ENCODE peak calls at places on chromosomes 4 and X, in four cellular contexts. W, L, N and O are unnamed samples.

GRCh38 chrX:14529288-14529989 is at the start of gene GLRA2:
- DNase-seq in W (no peak), L (no peak), N (peak), O (no peak)

GRCh38 chr4:172287112-172287511 is 473.9 kb downstream of the GALNTL6 start:
- DNase-seq in W (no peak), L (no peak), N (no peak), O (no peak)

GRCh38 chr4:48831532-48832015 is 686 bp downstream of the OCIAD1 start:
- DNase-seq in W (no peak), L (no peak), N (no peak), O (no peak)

GRCh38 chrX:150736478-150736877 is 43.3 kb downstream of the MTMR1 start:
- DNase-seq in W (no peak), L (no peak), N (no peak), O (no peak)

GRCh38 chr4:119300072-119300387 is 21.9 kb downstream of the FABP2 start:
- DNase-seq in W (no peak), L (peak), N (peak), O (no peak)

GRCh38 chr4:2793920-2794706 is 1.2 kb downstream of the SH3BP2 start:
- DNase-seq in W (no peak), L (no peak), N (peak), O (no peak)

GRCh38 chrX:155148724-155149537 is 67.3 kb upstream of the VBP1 start:
- DNase-seq in W (no peak), L (peak), N (peak), O (no peak)

GRCh38 chr4:95167809-95168208 is 381.0 kb downstream of the UNC5C start:
- DNase-seq in W (no peak), L (no peak), N (no peak), O (no peak)

GRCh38 chrX:129323115-129323514 is 200.2 kb downstream of the SMARCA1 start:
- DNase-seq in W (no peak), L (no peak), N (no peak), O (no peak)

GRCh38 chrX:53071604-53072417 is 10.4 kb upstream of the TSPYL2 start:
- DNase-seq in W (no peak), L (peak), N (peak), O (no peak)

GRCh38 chr4:174305961-174306360 is 22.2 kb downstream of the CEP44 start:
- DNase-seq in W (no peak), L (no peak), N (no peak), O (no peak)

GRCh38 chr4:142044271-142044670 is 407.9 kb downstream of the IL15 start:
- DNase-seq in W (no peak), L (no peak), N (peak), O (no peak)

GRCh38 chr4:47570816-47571215 is 85.7 kb downstream of the ATP10D start:
- DNase-seq in W (no peak), L (no peak), N (no peak), O (no peak)

GRCh38 chr4:154009191-154009590 is 220.3 kb upstream of the SFRP2 start:
- DNase-seq in W (no peak), L (no peak), N (no peak), O (no peak)

GRCh38 chrX:121782976-121783375 is 735.6 kb downstream of the GLUD2 start:
- DNase-seq in W (no peak), L (no peak), N (no peak), O (no peak)

GRCh38 chr4:2831611-2832308 is 11.9 kb upstream of the ADD1 start:
- DNase-seq in W (no peak), L (no peak), N (no peak), O (no peak)

GRCh38 chrX:106752101-106752678 is 25.7 kb downstream of the RNF128 start:
- DNase-seq in W (no peak), L (no peak), N (no peak), O (no peak)

GRCh38 chr4:26912810-26913209 is 52.2 kb downstream of the STIM2 start:
- DNase-seq in W (no peak), L (no peak), N (no peak), O (no peak)

GRCh38 chrX:80335062-80335830 is 85.0 kb upstream of the TENT5D start:
- DNase-seq in W (no peak), L (peak), N (peak), O (no peak)

GRCh38 chr4:185541251-185541671 is 6.0 kb upstream of the PDLIM3 start:
- DNase-seq in W (no peak), L (no peak), N (peak), O (peak)

GRCh38 chrX:134373736-134374135 is 86.2 kb upstream of the HPRT1 start:
- DNase-seq in W (no peak), L (no peak), N (no peak), O (no peak)

GRCh38 chrX:114065612-114066178 is 518.2 kb upstream of the HTR2C start:
- DNase-seq in W (no peak), L (no peak), N (no peak), O (no peak)

GRCh38 chrX:51866156-51866555 is 27.3 kb upstream of the MAGED1 start:
- DNase-seq in W (no peak), L (no peak), N (peak), O (no peak)

GRCh38 chr4:56049428-56050212 is 100.9 kb downstream of the CEP135 start:
- DNase-seq in W (no peak), L (peak), N (peak), O (peak)

GRCh38 chr4:140136509-140136908 is 17.5 kb downstream of the MAML3 start:
- DNase-seq in W (no peak), L (no peak), N (peak), O (no peak)

GRCh38 chr4:117771647-117772337 is 262.5 kb upstream of the NDST3 start:
- DNase-seq in W (no peak), L (no peak), N (no peak), O (no peak)

GRCh38 chr4:32140636-32141035 is 1420.5 kb downstream of the PCDH7 start:
- DNase-seq in W (peak), L (no peak), N (peak), O (peak)

GRCh38 chr4:99847362-99847976 is 30.8 kb downstream of the DAPP1 start:
- DNase-seq in W (no peak), L (no peak), N (no peak), O (no peak)

GRCh38 chrX:16082470-16083085 is 40.8 kb upstream of the GRPR start:
- DNase-seq in W (no peak), L (no peak), N (no peak), O (no peak)

GRCh38 chr4:8744083-8744805 is 127.4 kb downstream of the HMX1 start:
- DNase-seq in W (no peak), L (no peak), N (no peak), O (no peak)

GRCh38 chr4:20074450-20074849 is 177.3 kb upstream of the SLIT2 start:
- DNase-seq in W (no peak), L (no peak), N (peak), O (no peak)

GRCh38 chrX:118724352-118724751 is 3.1 kb upstream of the IL13RA1 start:
- DNase-seq in W (no peak), L (no peak), N (no peak), O (no peak)

GRCh38 chrX:145817666-145818521 is at the start of gene SLITRK2:
- DNase-seq in W (no peak), L (no peak), N (no peak), O (no peak)

GRCh38 chrX:100615015-100615414 is 21.6 kb downstream of the TSPAN6 start:
- DNase-seq in W (no peak), L (no peak), N (peak), O (peak)

GRCh38 chr4:153222162-153222789 is 18.0 kb downstream of the TRIM2 start:
- DNase-seq in W (no peak), L (peak), N (peak), O (peak)